ENCODE peak calls at places on chromosomes 11 and 22, in seven cellular contexts. I is H1, Z is A549, A is tibial nerve, N is stomach, E is transverse colon, G is upper lobe of left lung. M is an unnamed sample.
A peak's percentile ranks its signal among the peaks of the same experiment; 100 is the strongest.

GRCh38 chr11:69874984-69875673 is 55.9 kb upstream of the FGF3 start:
- DNase-seq in I (peak; percentile 41), Z (no peak), A (no peak), N (no peak), E (peak; percentile 3), G (no peak), M (peak; percentile 59)

GRCh38 chr11:118998822-118999221 is 884 bp downstream of the CENATAC start:
- DNase-seq in I (no peak), Z (peak; percentile 38), A (no peak), N (peak; percentile 35), E (no peak), G (peak; percentile 56), M (no peak)

GRCh38 chr11:43825217-43825816 is 55.3 kb upstream of the ALKBH3 start:
- DNase-seq in I (no peak), Z (peak; percentile 10), A (no peak), N (no peak), E (no peak), G (no peak), M (no peak)

GRCh38 chr22:28002863-28003565 is 84.0 kb upstream of the PITPNB start:
- DNase-seq in I (no peak), Z (no peak), A (no peak), N (no peak), E (no peak), G (no peak), M (no peak)

GRCh38 chr22:44389181-44389580 is 76.4 kb upstream of the SHISAL1 start:
- DNase-seq in I (no peak), Z (no peak), A (no peak), N (no peak), E (no peak), G (no peak), M (no peak)

GRCh38 chr11:8206251-8207079 is 37.6 kb upstream of the RIC3 start:
- DNase-seq in I (peak; percentile 49), Z (no peak), A (no peak), N (peak; percentile 78), E (no peak), G (no peak), M (peak; percentile 69)

GRCh38 chr11:133536198-133536597 is 3.9 kb upstream of the OPCML start:
- DNase-seq in I (no peak), Z (no peak), A (no peak), N (no peak), E (no peak), G (no peak), M (no peak)

GRCh38 chr11:3169952-3170755 is 5.0 kb upstream of the OSBPL5 start:
- DNase-seq in I (no peak), Z (no peak), A (no peak), N (no peak), E (no peak), G (no peak), M (no peak)

GRCh38 chr22:30326704-30327362 is at the start of gene TBC1D10A:
- DNase-seq in I (peak; percentile 92), Z (peak; percentile 80), A (peak; percentile 85), N (peak; percentile 97), E (peak; percentile 96), G (peak; percentile 98), M (peak; percentile 91)

GRCh38 chr22:20430641-20431519 is 6.7 kb downstream of the SCARF2 start:
- DNase-seq in I (peak; percentile 74), Z (peak; percentile 73), A (no peak), N (peak; percentile 64), E (peak; percentile 57), G (no peak), M (peak; percentile 80)

GRCh38 chr11:86571273-86571948 is 101.0 kb downstream of the ME3 start:
- DNase-seq in I (peak; percentile 87), Z (peak; percentile 69), A (no peak), N (no peak), E (peak; percentile 53), G (no peak), M (no peak)

GRCh38 chr11:60005360-60005759 is 11.6 kb upstream of the OOSP4B start:
- DNase-seq in I (no peak), Z (no peak), A (no peak), N (no peak), E (no peak), G (no peak), M (no peak)

GRCh38 chr11:67010296-67010905 is 12.5 kb upstream of the SYT12 start:
- DNase-seq in I (no peak), Z (no peak), A (no peak), N (no peak), E (no peak), G (no peak), M (no peak)

GRCh38 chr11:20022363-20023081 is 137.8 kb downstream of the DBX1 start:
- DNase-seq in I (peak; percentile 70), Z (peak; percentile 33), A (no peak), N (no peak), E (no peak), G (no peak), M (no peak)

GRCh38 chr11:47412152-47412746 is 3.9 kb downstream of the SLC39A13 start:
- DNase-seq in I (peak; percentile 90), Z (peak; percentile 75), A (no peak), N (peak; percentile 54), E (peak; percentile 57), G (peak; percentile 60), M (no peak)

GRCh38 chr11:64153831-64154230 is 12.1 kb downstream of the MACROD1 start:
- DNase-seq in I (no peak), Z (no peak), A (no peak), N (no peak), E (no peak), G (no peak), M (no peak)

GRCh38 chr11:2154195-2154585 is 6.8 kb downstream of the INS start:
- DNase-seq in I (no peak), Z (no peak), A (no peak), N (no peak), E (no peak), G (no peak), M (no peak)

GRCh38 chr11:28535677-28536076 is 427.5 kb downstream of the METTL15 start:
- DNase-seq in I (no peak), Z (no peak), A (no peak), N (no peak), E (no peak), G (no peak), M (no peak)

GRCh38 chr11:6498121-6498520 is 1.0 kb downstream of the DNHD1 start:
- DNase-seq in I (no peak), Z (no peak), A (no peak), N (no peak), E (no peak), G (no peak), M (no peak)

GRCh38 chr11:103051986-103052385 is 40.0 kb downstream of the DCUN1D5 start:
- DNase-seq in I (no peak), Z (no peak), A (no peak), N (no peak), E (no peak), G (no peak), M (no peak)

GRCh38 chr22:38986629-38987028 is 4.5 kb downstream of the APOBEC3B start:
- DNase-seq in I (no peak), Z (no peak), A (no peak), N (no peak), E (no peak), G (no peak), M (no peak)

GRCh38 chr22:38981005-38981658 is 1.0 kb upstream of the APOBEC3B start:
- DNase-seq in I (no peak), Z (no peak), A (no peak), N (no peak), E (peak; percentile 54), G (no peak), M (no peak)

GRCh38 chr22:38984224-38984623 is 2.1 kb downstream of the APOBEC3B start:
- DNase-seq in I (no peak), Z (no peak), A (no peak), N (no peak), E (no peak), G (no peak), M (no peak)

GRCh38 chr22:38981659-38982007 is 514 bp upstream of the APOBEC3B start:
- DNase-seq in I (no peak), Z (no peak), A (no peak), N (no peak), E (no peak), G (no peak), M (no peak)

DNA sequence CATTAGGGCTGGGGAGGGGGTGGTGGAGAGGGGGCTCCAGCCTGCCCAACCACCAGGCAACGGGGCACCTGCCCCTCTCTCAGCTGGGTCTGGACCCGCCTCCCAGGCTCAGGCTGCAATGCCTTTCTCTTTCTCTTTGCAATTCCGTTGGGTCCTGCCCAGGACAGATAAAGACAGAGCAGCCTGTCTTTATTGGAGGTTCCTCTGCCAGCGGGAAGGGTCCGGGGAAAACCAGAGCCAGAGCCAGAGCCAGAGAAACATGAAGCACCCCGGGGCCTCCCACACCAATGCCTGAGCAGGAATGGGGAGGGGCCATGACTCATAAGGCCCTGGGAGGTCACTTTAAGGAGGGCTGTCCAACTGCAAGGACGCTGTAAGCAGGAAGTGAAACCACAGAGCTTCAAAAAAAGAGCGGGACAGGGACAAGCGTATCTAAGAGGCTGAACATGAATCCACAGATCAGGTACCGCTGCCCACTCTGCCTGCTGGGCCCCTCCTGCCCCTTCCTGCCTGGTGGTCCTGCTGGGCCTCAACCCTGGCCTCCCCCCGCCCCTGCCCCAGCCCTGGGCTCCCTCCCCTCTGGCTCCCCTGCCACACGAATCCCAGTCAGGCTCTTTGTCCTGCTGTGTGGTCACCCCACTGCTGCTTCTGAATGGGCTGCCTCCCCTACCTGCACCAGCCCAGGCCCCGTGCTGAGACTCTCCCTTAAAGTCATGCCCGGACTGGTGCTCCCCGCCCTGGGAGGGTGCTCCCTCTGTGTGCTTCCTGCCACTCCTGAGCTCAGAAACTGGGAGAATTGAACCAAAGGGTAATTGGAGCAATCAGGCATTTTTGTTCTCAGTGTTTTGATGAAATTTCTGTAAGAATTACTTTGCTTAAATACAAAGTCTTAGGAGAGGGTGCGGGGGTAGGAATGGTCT is at the start of gene APOBEC3B:
- DNase-seq in I (no peak), Z (peak; percentile 85), A (peak; percentile 68), N (peak; percentile 87), E (peak; percentile 92), G (no peak), M (peak; percentile 90)
- TF ChIP-seq EP300 in I (no peak), Z (no peak), A (no peak), N (no peak), E (no peak), G (no peak), M (no peak)

GRCh38 chr11:57761301-57762234 is at the start of gene CTNND1:
- DNase-seq in I (peak; percentile 71), Z (peak; percentile 99), A (peak; percentile 79), N (peak; percentile 89), E (peak; percentile 91), G (peak; percentile 87), M (peak; percentile 92)
- TF ChIP-seq EP300 in I (no peak), Z (no peak), A (peak; percentile 48), N (no peak), E (no peak), G (no peak), M (no peak)

DNA sequence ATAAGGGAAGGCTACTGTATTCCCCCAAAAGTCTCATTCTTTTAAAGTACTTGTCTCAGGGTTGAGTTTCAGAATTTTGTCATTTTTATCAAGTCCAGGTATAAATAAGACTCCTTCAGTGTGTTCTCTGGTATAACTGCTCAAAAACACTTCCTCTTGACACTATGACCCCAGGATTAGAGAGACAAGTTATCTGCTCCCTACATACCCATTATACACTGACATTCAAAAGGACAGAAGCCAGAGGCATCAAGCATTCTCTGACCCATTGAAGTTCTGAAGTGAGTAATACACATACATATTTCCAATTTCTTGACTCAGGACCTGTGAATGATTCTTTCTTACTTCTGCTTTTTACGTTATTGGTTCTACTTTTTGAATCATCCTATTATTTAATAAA is 447.8 kb upstream of the CNTN5 start:
- DNase-seq in I (no peak), Z (no peak), A (no peak), N (no peak), E (no peak), G (no peak), M (no peak)
- TF ChIP-seq EP300 in I (no peak), Z (no peak), A (no peak), N (no peak), E (no peak), G (no peak), M (no peak)

GRCh38 chr11:126062679-126063509 is at the start of gene CDON:
- DNase-seq in I (peak; percentile 94), Z (peak; percentile 95), A (peak; percentile 84), N (peak; percentile 95), E (peak; percentile 93), G (peak; percentile 90), M (peak; percentile 90)
- TF ChIP-seq EP300 in I (peak; percentile 99), Z (no peak), A (peak; percentile 75), N (no peak), E (no peak), G (peak; percentile 49), M (no peak)